ENCODE peak calls at places on chromosomes 16 and 17, in six cellular contexts. One of them, this sample, is unnamed.

GRCh38 chr16:54505479-54506247 is 219.1 kb upstream of the IRX3 start:
- DNase-seq in PC-9: no peak
- DNase-seq in IMR-90: no peak
- DNase-seq in keratinocyte: no peak
- DNase-seq in A549: no peak
- DNase-seq in neuronal stem cell: no peak
- DNase-seq in this sample: no peak

GRCh38 chr17:62321451-62321850 is 58.9 kb upstream of the EFCAB3 start:
- DNase-seq in keratinocyte: no peak
- DNase-seq in A549: no peak
- DNase-seq in PC-9: no peak
- DNase-seq in IMR-90: no peak
- DNase-seq in neuronal stem cell: no peak
- DNase-seq in this sample: no peak

GRCh38 chr17:7312432-7313027 is 2.6 kb downstream of the GPS2 start:
- DNase-seq in A549: no peak
- DNase-seq in IMR-90: no peak
- DNase-seq in keratinocyte: no peak
- DNase-seq in neuronal stem cell: no peak
- DNase-seq in PC-9: no peak
- DNase-seq in this sample: no peak

GRCh38 chr17:56752263-56752662 is 81.5 kb downstream of the C17orf67 start:
- DNase-seq in keratinocyte: no peak
- DNase-seq in PC-9: no peak
- DNase-seq in neuronal stem cell: no peak
- DNase-seq in IMR-90: peak
- DNase-seq in A549: no peak
- DNase-seq in this sample: no peak

GRCh38 chr16:13453325-13453724 is 466.6 kb upstream of the ERCC4 start:
- DNase-seq in IMR-90: no peak
- DNase-seq in keratinocyte: peak
- DNase-seq in PC-9: no peak
- DNase-seq in A549: no peak
- DNase-seq in neuronal stem cell: no peak
- DNase-seq in this sample: no peak

GRCh38 chr17:41959336-41960095 is 7.1 kb upstream of the CNP start:
- DNase-seq in keratinocyte: no peak
- DNase-seq in PC-9: peak
- DNase-seq in A549: peak
- DNase-seq in neuronal stem cell: peak
- DNase-seq in IMR-90: peak
- DNase-seq in this sample: peak

GRCh38 chr17:19238167-19238505 is 970 bp downstream of the EPN2 start:
- DNase-seq in neuronal stem cell: peak
- DNase-seq in PC-9: no peak
- DNase-seq in keratinocyte: no peak
- DNase-seq in IMR-90: no peak
- DNase-seq in A549: peak
- DNase-seq in this sample: peak

GRCh38 chr17:13594310-13594709 is 7.4 kb downstream of the HS3ST3A1 start:
- DNase-seq in keratinocyte: no peak
- DNase-seq in neuronal stem cell: no peak
- DNase-seq in IMR-90: no peak
- DNase-seq in A549: no peak
- DNase-seq in PC-9: no peak
- DNase-seq in this sample: no peak

GRCh38 chr17:30530346-30531025 is 53.3 kb downstream of the GOSR1 start:
- DNase-seq in neuronal stem cell: no peak
- DNase-seq in A549: no peak
- DNase-seq in PC-9: no peak
- DNase-seq in keratinocyte: no peak
- DNase-seq in IMR-90: peak
- DNase-seq in this sample: no peak

GRCh38 chr17:14061666-14062560 is 7.4 kb upstream of the COX10 start:
- DNase-seq in neuronal stem cell: no peak
- DNase-seq in IMR-90: peak
- DNase-seq in PC-9: peak
- DNase-seq in keratinocyte: peak
- DNase-seq in A549: no peak
- DNase-seq in this sample: no peak

GRCh38 chr17:49101054-49101534 is 31.5 kb upstream of the B4GALNT2 start:
- DNase-seq in neuronal stem cell: no peak
- DNase-seq in PC-9: peak
- DNase-seq in keratinocyte: peak
- DNase-seq in A549: no peak
- DNase-seq in IMR-90: peak
- DNase-seq in this sample: no peak

GRCh38 chr17:57853695-57854094 is 3.9 kb upstream of the MRPS23 start:
- DNase-seq in keratinocyte: no peak
- DNase-seq in neuronal stem cell: no peak
- DNase-seq in A549: no peak
- DNase-seq in PC-9: no peak
- DNase-seq in IMR-90: no peak
- DNase-seq in this sample: no peak

GRCh38 chr16:2584742-2585650 is 47.2 kb downstream of the PDPK1 start:
- DNase-seq in PC-9: no peak
- DNase-seq in IMR-90: peak
- DNase-seq in neuronal stem cell: no peak
- DNase-seq in keratinocyte: no peak
- DNase-seq in A549: no peak
- DNase-seq in this sample: no peak

GRCh38 chr17:39660011-39660360 is 5.2 kb upstream of the TCAP start:
- DNase-seq in keratinocyte: no peak
- DNase-seq in IMR-90: no peak
- DNase-seq in PC-9: no peak
- DNase-seq in A549: no peak
- DNase-seq in neuronal stem cell: no peak
- DNase-seq in this sample: no peak

GRCh38 chr17:83204230-83204725 is 124.9 kb downstream of the METRNL start:
- DNase-seq in neuronal stem cell: no peak
- DNase-seq in PC-9: no peak
- DNase-seq in keratinocyte: no peak
- DNase-seq in IMR-90: no peak
- DNase-seq in A549: no peak
- DNase-seq in this sample: no peak

GRCh38 chr16:1057252-1057932 is 15.2 kb upstream of the SSTR5 start:
- DNase-seq in PC-9: no peak
- DNase-seq in IMR-90: no peak
- DNase-seq in keratinocyte: no peak
- DNase-seq in neuronal stem cell: no peak
- DNase-seq in A549: no peak
- DNase-seq in this sample: peak

GRCh38 chr17:79819534-79820276 is 19.5 kb downstream of the CBX4 start:
- DNase-seq in A549: no peak
- DNase-seq in keratinocyte: no peak
- DNase-seq in IMR-90: no peak
- DNase-seq in PC-9: no peak
- DNase-seq in neuronal stem cell: no peak
- DNase-seq in this sample: no peak

GRCh38 chr17:79822583-79823124 is 16.6 kb downstream of the CBX4 start:
- DNase-seq in PC-9: no peak
- DNase-seq in A549: no peak
- DNase-seq in keratinocyte: no peak
- DNase-seq in IMR-90: no peak
- DNase-seq in neuronal stem cell: no peak
- DNase-seq in this sample: no peak

GRCh38 chr17:79820959-79821330 is 18.3 kb downstream of the CBX4 start:
- DNase-seq in IMR-90: no peak
- DNase-seq in keratinocyte: no peak
- DNase-seq in A549: no peak
- DNase-seq in neuronal stem cell: no peak
- DNase-seq in PC-9: no peak
- DNase-seq in this sample: no peak

GRCh38 chr17:79819085-79819484 is 20.2 kb downstream of the CBX4 start:
- DNase-seq in keratinocyte: no peak
- DNase-seq in PC-9: no peak
- DNase-seq in neuronal stem cell: no peak
- DNase-seq in IMR-90: no peak
- DNase-seq in A549: no peak
- DNase-seq in this sample: no peak

DNA sequence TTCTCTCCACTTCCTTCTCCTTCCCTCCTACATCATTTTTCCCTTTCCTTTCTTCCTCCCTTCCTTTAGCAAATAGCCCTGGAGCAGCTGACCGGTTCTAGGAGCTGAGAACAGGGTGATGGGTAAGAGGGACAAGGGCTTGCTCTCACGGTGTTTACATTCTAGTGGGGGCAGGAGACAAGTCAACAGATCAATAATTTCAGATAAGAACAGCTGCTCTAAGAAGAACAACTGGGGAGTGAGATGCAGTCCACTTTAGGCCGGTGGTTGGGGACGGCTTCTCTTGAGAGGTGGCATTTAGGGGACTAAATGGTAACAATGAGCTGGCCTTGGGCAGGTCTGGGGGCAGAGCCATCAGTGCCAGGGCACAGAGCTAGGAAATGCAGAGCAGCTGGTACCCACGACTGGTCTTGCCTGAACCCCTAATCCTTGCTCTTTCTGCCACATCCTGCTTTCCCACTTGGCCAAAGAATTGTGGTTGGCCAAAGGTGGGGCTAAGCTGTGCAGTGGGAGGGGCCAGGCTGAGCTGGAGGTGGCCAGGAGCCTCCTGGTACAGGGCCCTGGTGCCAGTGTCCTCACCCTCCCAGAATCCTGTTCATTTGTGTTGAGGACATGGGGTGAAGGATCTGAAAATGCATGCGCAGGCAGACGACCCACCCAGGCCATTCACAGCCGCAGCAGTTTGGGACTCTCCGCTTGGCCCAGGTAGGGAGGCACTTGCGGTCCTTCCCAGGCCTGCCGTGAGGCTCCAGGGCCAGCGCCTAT is 17.7 kb downstream of the CBX4 start:
- DNase-seq in PC-9: no peak
- DNase-seq in neuronal stem cell: no peak
- DNase-seq in keratinocyte: no peak
- DNase-seq in A549: no peak
- DNase-seq in IMR-90: no peak
- DNase-seq in this sample: no peak
- H3K4me2 ChIP-seq in PC-9: no peak
- H3K4me2 ChIP-seq in neuronal stem cell: no peak
- H3K4me2 ChIP-seq in keratinocyte: no peak
- H3K4me2 ChIP-seq in A549: no peak
- H3K4me2 ChIP-seq in IMR-90: no peak
- H3K4me2 ChIP-seq in this sample: no peak

GRCh38 chr17:67082110-67082509 is 37.8 kb downstream of the CACNG1 start:
- DNase-seq in keratinocyte: no peak
- DNase-seq in A549: no peak
- DNase-seq in IMR-90: no peak
- DNase-seq in neuronal stem cell: no peak
- DNase-seq in PC-9: no peak
- DNase-seq in this sample: peak
- H3K4me2 ChIP-seq in keratinocyte: no peak
- H3K4me2 ChIP-seq in A549: no peak
- H3K4me2 ChIP-seq in IMR-90: no peak
- H3K4me2 ChIP-seq in neuronal stem cell: no peak
- H3K4me2 ChIP-seq in PC-9: no peak
- H3K4me2 ChIP-seq in this sample: peak

DNA sequence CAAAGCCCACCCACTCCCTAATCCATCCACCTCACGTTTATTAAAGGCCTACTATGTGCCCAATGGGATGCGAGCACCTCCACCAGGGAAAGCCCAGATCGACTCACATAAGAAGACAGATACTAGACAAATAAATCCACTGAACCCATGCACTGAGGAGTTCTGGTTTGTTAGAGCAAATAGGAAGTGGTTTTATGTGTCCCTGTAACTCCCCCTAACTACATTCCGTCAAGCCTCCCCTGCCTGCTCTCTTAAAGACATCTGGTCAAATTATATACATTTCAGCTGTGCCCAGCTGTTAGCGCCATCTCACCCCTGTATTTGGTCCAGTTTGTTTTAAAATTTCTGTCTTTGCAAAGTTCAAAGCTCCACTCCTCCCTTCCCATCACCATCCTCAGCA is 218.5 kb upstream of the RPL38 start:
- DNase-seq in IMR-90: no peak
- DNase-seq in neuronal stem cell: no peak
- DNase-seq in keratinocyte: no peak
- DNase-seq in A549: no peak
- DNase-seq in PC-9: no peak
- DNase-seq in this sample: no peak
- H3K4me2 ChIP-seq in IMR-90: no peak
- H3K4me2 ChIP-seq in neuronal stem cell: no peak
- H3K4me2 ChIP-seq in keratinocyte: no peak
- H3K4me2 ChIP-seq in A549: no peak
- H3K4me2 ChIP-seq in PC-9: no peak
- H3K4me2 ChIP-seq in this sample: no peak

GRCh38 chr17:2137342-2138098 is 82.6 kb downstream of the HIC1 start:
- DNase-seq in IMR-90: peak
- DNase-seq in neuronal stem cell: peak
- DNase-seq in keratinocyte: no peak
- DNase-seq in A549: no peak
- DNase-seq in PC-9: no peak
- DNase-seq in this sample: peak
- H3K4me2 ChIP-seq in IMR-90: peak
- H3K4me2 ChIP-seq in neuronal stem cell: no peak
- H3K4me2 ChIP-seq in keratinocyte: peak
- H3K4me2 ChIP-seq in A549: no peak
- H3K4me2 ChIP-seq in PC-9: no peak
- H3K4me2 ChIP-seq in this sample: peak